ENCODE peak calls at places on chromosomes 1 and 21, in ten cellular contexts. L is neural progenitor cell, O is AG04450, Y is H9, G is lower lobe of right lung, D is neuronal stem cell, T is NT2/D1, J is K562, U is BE2C, A is PC-3. C is an unnamed sample.
A peak's percentile ranks its signal among the peaks of the same experiment; 100 is the strongest.

GRCh38 chr1:202101182-202101581 is 21.5 kb upstream of the GPR37L1 start:
- DNase-seq in L (no peak), O (no peak), Y (no peak), G (no peak), D (no peak), T (no peak), J (no peak), U (peak; percentile 23), A (no peak), C (no peak)

GRCh38 chr1:54171636-54172035 is 18.8 kb upstream of the CDCP2 start:
- DNase-seq in L (no peak), O (no peak), Y (no peak), G (no peak), D (no peak), T (no peak), J (no peak), U (no peak), A (no peak), C (peak; percentile 55)

GRCh38 chr1:24459551-24460266 is 42.9 kb upstream of the RCAN3 start:
- DNase-seq in L (no peak), O (no peak), Y (no peak), G (no peak), D (no peak), T (no peak), J (no peak), U (no peak), A (no peak), C (no peak)

GRCh38 chr1:214662386-214662785 is 59.4 kb downstream of the CENPF start:
- DNase-seq in L (no peak), O (no peak), Y (no peak), G (no peak), D (no peak), T (no peak), J (no peak), U (no peak), A (no peak), C (no peak)

GRCh38 chr1:227941509-227942020 is 6.2 kb downstream of the WNT9A start:
- DNase-seq in L (no peak), O (no peak), Y (peak; percentile 67), G (peak; percentile 34), D (no peak), T (no peak), J (no peak), U (no peak), A (no peak), C (peak; percentile 73)

GRCh38 chr1:85681087-85681486 is 27.1 kb downstream of the ZNHIT6 start:
- DNase-seq in L (no peak), O (no peak), Y (no peak), G (no peak), D (peak; percentile 9), T (no peak), J (no peak), U (no peak), A (no peak), C (no peak)

GRCh38 chr1:56019472-56019871 is 559.9 kb downstream of the PLPP3 start:
- DNase-seq in L (no peak), O (no peak), Y (no peak), G (no peak), D (no peak), T (no peak), J (no peak), U (no peak), A (peak; percentile 49), C (no peak)

GRCh38 chr1:1020000-1020404 is at the start of gene AGRN:
- DNase-seq in L (peak; percentile 85), O (no peak), Y (peak; percentile 52), G (no peak), D (no peak), T (no peak), J (no peak), U (peak; percentile 53), A (no peak), C (peak; percentile 89)

GRCh38 chr1:207755846-207756692 is 4.2 kb downstream of the CD46 start:
- DNase-seq in L (no peak), O (no peak), Y (no peak), G (no peak), D (no peak), T (no peak), J (no peak), U (no peak), A (peak; percentile 98), C (no peak)

GRCh38 chr1:228358039-228358763 is 48.4 kb downstream of the TRIM11 start:
- DNase-seq in L (no peak), O (no peak), Y (no peak), G (no peak), D (no peak), T (no peak), J (no peak), U (no peak), A (peak; percentile 46), C (no peak)

GRCh38 chr1:15959847-15960446 is 16.0 kb downstream of the ZBTB17 start:
- DNase-seq in L (no peak), O (no peak), Y (no peak), G (no peak), D (no peak), T (no peak), J (no peak), U (no peak), A (no peak), C (peak; percentile 40)

GRCh38 chr1:77539510-77540142 is 142.8 kb downstream of the ZZZ3 start:
- DNase-seq in L (peak; percentile 42), O (peak; percentile 49), Y (no peak), G (no peak), D (no peak), T (no peak), J (no peak), U (peak; percentile 15), A (peak; percentile 94), C (no peak)

GRCh38 chr1:200314085-200314750 is 95.6 kb downstream of the ZNF281 start:
- DNase-seq in L (no peak), O (peak; percentile 43), Y (no peak), G (no peak), D (no peak), T (no peak), J (no peak), U (no peak), A (peak; percentile 80), C (no peak)

GRCh38 chr1:91511386-91511785 is 10.7 kb downstream of the CDC7 start:
- DNase-seq in L (peak; percentile 54), O (no peak), Y (no peak), G (no peak), D (no peak), T (no peak), J (peak; percentile 31), U (no peak), A (peak; percentile 61), C (no peak)

GRCh38 chr1:8986814-8987190 is 39.4 kb downstream of the SLC2A7 start:
- DNase-seq in L (no peak), O (no peak), Y (no peak), G (no peak), D (no peak), T (no peak), J (no peak), U (no peak), A (no peak), C (peak; percentile 65)

GRCh38 chr1:161910516-161911077 is 113.1 kb downstream of the OLFML2B start:
- DNase-seq in L (no peak), O (no peak), Y (no peak), G (no peak), D (no peak), T (no peak), J (no peak), U (no peak), A (no peak), C (no peak)

DNA sequence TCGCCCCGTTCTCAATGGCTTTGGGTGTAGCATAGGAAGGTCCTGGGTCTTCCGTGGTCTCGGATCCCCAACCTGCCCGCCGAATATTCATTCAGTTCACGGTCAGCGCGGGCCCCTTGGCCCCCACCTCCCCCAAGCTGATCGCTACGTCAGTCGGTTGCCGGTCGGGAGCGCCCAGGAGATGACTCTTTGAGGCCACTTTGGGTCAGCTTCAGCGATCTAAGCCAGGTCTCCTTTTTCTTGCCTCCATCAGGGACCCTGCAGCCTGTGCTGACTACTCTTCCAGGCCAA is 12.8 kb downstream of the HLX start:
- DNase-seq in L (no peak), O (no peak), Y (no peak), G (no peak), D (no peak), T (no peak), J (no peak), U (no peak), A (no peak), C (no peak)
- H3K9me3 ChIP-seq in L (no peaks in the 10 kb centered on the region), O (peaks cover 42% of the 10 kb centered on the region), Y (no peaks in the 10 kb centered on the region), G (no peaks in the 10 kb centered on the region), D (peaks cover 9% of the 10 kb centered on the region), T (peaks cover 8% of the 10 kb centered on the region), J (no peaks in the 10 kb centered on the region), U (no peaks in the 10 kb centered on the region), A (no peaks in the 10 kb centered on the region), C (no peaks in the 10 kb centered on the region)

GRCh38 chr21:24823247-24823646 is 784.0 kb downstream of the MRPL39 start:
- DNase-seq in L (no peak), O (no peak), Y (no peak), G (no peak), D (no peak), T (no peak), J (no peak), U (no peak), A (no peak), C (no peak)
- H3K9me3 ChIP-seq in L (peaks cover 16% of the 10 kb centered on the region), O (no peaks in the 10 kb centered on the region), Y (no peaks in the 10 kb centered on the region), G (no peaks in the 10 kb centered on the region), D (no peaks in the 10 kb centered on the region), T (no peaks in the 10 kb centered on the region), J (no peaks in the 10 kb centered on the region), U (no peaks in the 10 kb centered on the region), A (no peaks in the 10 kb centered on the region), C (no peaks in the 10 kb centered on the region)

GRCh38 chr1:22309572-22309971 is 142.1 kb upstream of the ZBTB40 start:
- DNase-seq in L (no peak), O (no peak), Y (no peak), G (no peak), D (no peak), T (no peak), J (no peak), U (no peak), A (no peak), C (no peak)

GRCh38 chr1:22297999-22298398 is 153.7 kb upstream of the ZBTB40 start:
- DNase-seq in L (no peak), O (no peak), Y (no peak), G (no peak), D (no peak), T (no peak), J (peak; percentile 32), U (no peak), A (no peak), C (no peak)

GRCh38 chr1:22303816-22304215 is 147.8 kb upstream of the ZBTB40 start:
- DNase-seq in L (no peak), O (no peak), Y (no peak), G (no peak), D (no peak), T (no peak), J (no peak), U (no peak), A (no peak), C (no peak)
- H3K9me3 ChIP-seq in L (peaks cover 6% of the 10 kb centered on the region), O (peaks cover 4% of the 10 kb centered on the region), Y (no peaks in the 10 kb centered on the region), G (no peaks in the 10 kb centered on the region), D (no peaks in the 10 kb centered on the region), T (no peaks in the 10 kb centered on the region), J (no peaks in the 10 kb centered on the region), U (no peaks in the 10 kb centered on the region), A (peaks cover 10% of the 10 kb centered on the region), C (peaks cover 12% of the 10 kb centered on the region)

GRCh38 chr1:229699613-229700242 is 73.7 kb downstream of the URB2 start:
- DNase-seq in L (no peak), O (no peak), Y (no peak), G (no peak), D (no peak), T (no peak), J (no peak), U (no peak), A (no peak), C (no peak)
- H3K9me3 ChIP-seq in L (no peaks in the 10 kb centered on the region), O (no peaks in the 10 kb centered on the region), Y (no peaks in the 10 kb centered on the region), G (no peaks in the 10 kb centered on the region), D (no peaks in the 10 kb centered on the region), T (no peaks in the 10 kb centered on the region), J (no peaks in the 10 kb centered on the region), U (peaks cover 4% of the 10 kb centered on the region), A (no peaks in the 10 kb centered on the region), C (no peaks in the 10 kb centered on the region)

C was measured in spleen.